ENCODE peak calls at places on chromosomes 11 and 22, in six cellular contexts. J is stomach; P is activated CD8-positive, alpha-beta T cell treated with anti-CD3 and anti-CD28 coated beads for 36 hours; M is glutamatergic neuron; X is WERI-Rb-1; D is body of pancreas. U is an unnamed sample.

GRCh38 chr11:65613091-65613928 is 711 bp downstream of the MAP3K11 start:
- DNase-seq in M (no peak), D (peak), X (no peak), J (peak), P (no peak), U (no peak)

GRCh38 chr11:114058026-114058706 is 1.3 kb upstream of the ZBTB16 start:
- DNase-seq in M (no peak), D (peak), J (no peak), P (no peak), X (no peak), U (peak)

GRCh38 chr11:102680945-102681344 is 24.6 kb downstream of the MMP27 start:
- DNase-seq in D (no peak), X (no peak), P (no peak), J (no peak), M (no peak), U (no peak)

GRCh38 chr22:27412866-27413445 is 388.6 kb downstream of the MN1 start:
- DNase-seq in P (no peak), J (no peak), X (no peak), D (no peak), M (no peak), U (no peak)

GRCh38 chr11:75196426-75196825 is 44.1 kb upstream of the TPBGL start:
- DNase-seq in P (no peak), J (no peak), M (no peak), X (no peak), D (no peak), U (no peak)

GRCh38 chr11:71489311-71490043 is 36.5 kb downstream of the NADSYN1 start:
- DNase-seq in M (no peak), D (peak), X (no peak), P (peak), J (peak), U (no peak)

GRCh38 chr11:10916674-10917073 is 58.8 kb upstream of the ZBED5 start:
- DNase-seq in P (no peak), J (no peak), X (no peak), M (no peak), D (no peak), U (no peak)

GRCh38 chr11:106468531-106468930 is 391.1 kb downstream of the AASDHPPT start:
- DNase-seq in M (no peak), P (no peak), D (no peak), J (no peak), X (no peak), U (no peak)

GRCh38 chr11:96228911-96229310 is 114.1 kb downstream of the MAML2 start:
- DNase-seq in M (no peak), D (no peak), P (no peak), X (no peak), J (no peak), U (no peak)

GRCh38 chr22:17303840-17304779 is 65.2 kb upstream of the CECR2 start:
- DNase-seq in P (peak), J (peak), D (no peak), M (no peak), X (peak), U (no peak)

GRCh38 chr11:95715777-95716241 is 73.8 kb downstream of the FAM76B start:
- DNase-seq in D (no peak), J (no peak), X (no peak), M (no peak), P (peak), U (no peak)

GRCh38 chr11:94494200-94494545 is 389 bp downstream of the ANKRD49 start:
- DNase-seq in X (no peak), J (no peak), D (no peak), M (no peak), P (no peak), U (no peak)

GRCh38 chr22:35489225-35489624 is 51.4 kb upstream of the RASD2 start:
- DNase-seq in P (no peak), X (no peak), M (peak), D (no peak), J (no peak), U (no peak)

GRCh38 chr11:124977006-124977405 is 23.0 kb downstream of the CCDC15 start:
- DNase-seq in X (no peak), J (no peak), P (no peak), D (no peak), M (no peak), U (no peak)

GRCh38 chr11:73151371-73151870 is 9.3 kb upstream of the FCHSD2 start:
- DNase-seq in M (no peak), P (no peak), X (no peak), J (peak), D (no peak), U (no peak)

GRCh38 chr11:121563900-121564822 is 111.4 kb upstream of the SORL1-AS1 start:
- DNase-seq in X (no peak), J (no peak), M (no peak), D (no peak), P (no peak), U (no peak)

GRCh38 chr11:76808996-76809395 is 25.8 kb downstream of the TSKU start:
- DNase-seq in D (peak), J (no peak), X (no peak), M (no peak), P (no peak), U (no peak)

GRCh38 chr11:44797886-44798683 is 71.3 kb downstream of the TSPAN18 start:
- DNase-seq in M (no peak), X (no peak), J (no peak), D (no peak), P (no peak), U (peak)

GRCh38 chr11:45079075-45079444 is 67.4 kb upstream of the PRDM11 start:
- DNase-seq in D (no peak), P (no peak), J (no peak), M (no peak), X (peak), U (no peak)

GRCh38 chr11:69369945-69370344 is 76.0 kb downstream of the MYEOV start:
- DNase-seq in M (no peak), P (no peak), D (no peak), X (peak), J (no peak), U (no peak)

GRCh38 chr11:124798991-124799383 is 1.2 kb downstream of the MSANTD2 start:
- DNase-seq in X (no peak), P (peak), D (no peak), J (no peak), M (no peak), U (no peak)

GRCh38 chr22:25492950-25493790 is 71.3 kb upstream of the GRK3 start:
- DNase-seq in D (no peak), J (no peak), P (no peak), M (peak), X (peak), U (no peak)

GRCh38 chr11:45266693-45267451 is 19.3 kb downstream of the SYT13 start:
- DNase-seq in D (no peak), X (peak), J (no peak), P (peak), M (peak), U (peak)

GRCh38 chr11:23278121-23278520 is 417.8 kb upstream of the CCDC179 start:
- DNase-seq in D (no peak), X (no peak), P (no peak), M (no peak), J (no peak), U (no peak)

GRCh38 chr11:75775056-75775455 is 6.5 kb downstream of the DGAT2 start:
- DNase-seq in D (no peak), P (no peak), X (no peak), M (no peak), J (no peak), U (peak)

GRCh38 chr11:112881461-112881860 is 79.8 kb upstream of the NCAM1 start:
- DNase-seq in J (peak), M (peak), X (no peak), D (peak), P (no peak), U (peak)

GRCh38 chr11:73951797-73952196 is 971 bp downstream of the DNAJB13 start:
- DNase-seq in J (no peak), M (no peak), X (no peak), P (no peak), D (no peak), U (no peak)

GRCh38 chr11:8812438-8812837 is 98.6 kb upstream of the AKIP1 start:
- DNase-seq in D (peak), J (peak), M (no peak), P (no peak), X (no peak), U (no peak)

GRCh38 chr22:48342016-48342415 is 1485.7 kb downstream of the BRD1 start:
- DNase-seq in J (no peak), X (no peak), M (no peak), P (no peak), D (no peak), U (no peak)

GRCh38 chr11:132126973-132127900 is 756.8 kb downstream of the NTM start:
- DNase-seq in M (no peak), D (peak), P (peak), J (no peak), X (peak), U (peak)

GRCh38 chr22:22446527-22446926 is 62.0 kb downstream of the ZNF280B start:
- DNase-seq in M (no peak), D (no peak), J (no peak), X (no peak), P (no peak), U (no peak)

GRCh38 chr11:126482586-126483108 is 127.2 kb downstream of the ST3GAL4 start:
- DNase-seq in P (no peak), J (no peak), M (no peak), X (no peak), D (no peak), U (no peak)

GRCh38 chr11:335779-336665 is 15.4 kb upstream of the IFITM3 start:
- DNase-seq in D (no peak), J (no peak), P (no peak), X (no peak), M (no peak), U (no peak)

GRCh38 chr22:26617251-26618199 is at the start of gene CRYBB1:
- DNase-seq in M (no peak), J (no peak), D (no peak), X (no peak), P (no peak), U (no peak)

GRCh38 chr22:37167981-37168647 is 18.4 kb upstream of the IL2RB start:
- DNase-seq in P (no peak), D (no peak), X (no peak), J (no peak), M (no peak), U (no peak)

GRCh38 chr22:48740731-48741405 is 1086.8 kb downstream of the BRD1 start:
- DNase-seq in P (no peak), M (no peak), X (no peak), J (peak), D (no peak), U (no peak)

DNA sequence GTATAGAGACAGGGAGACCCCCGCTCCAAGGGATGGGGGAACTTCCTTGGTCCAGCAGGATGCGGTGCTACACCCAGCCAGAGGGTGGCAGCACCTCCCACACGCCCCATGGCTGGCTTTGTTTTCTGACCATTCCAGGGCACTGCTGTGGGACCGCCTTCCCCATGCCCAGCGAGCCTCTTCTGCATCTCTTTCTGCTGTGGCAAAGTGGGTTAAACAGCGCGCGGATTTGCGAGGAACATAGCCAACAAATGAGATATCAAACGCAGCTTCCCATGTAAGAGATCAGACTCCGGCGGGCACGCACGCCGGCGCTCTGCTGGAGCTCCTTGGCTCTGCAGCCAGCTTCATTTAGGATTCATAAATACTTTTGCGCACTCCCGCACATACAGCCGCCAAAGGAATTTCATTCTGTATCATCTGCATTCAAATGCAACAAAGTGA is 485.8 kb upstream of the CADM1 start:
- DNase-seq in X (peak), D (no peak), P (peak), J (no peak), M (peak), U (peak)
- TF ChIP-seq CTCF in X (peak), D (peak), P (peak), J (peak), M (peak), U (peak)

GRCh38 chr11:31340903-31341572 is 28.5 kb downstream of the DCDC1 start:
- DNase-seq in D (peak), M (no peak), P (peak), J (no peak), X (peak), U (peak)
- TF ChIP-seq CTCF in D (peak), M (peak), P (peak), J (peak), X (peak), U (peak)

GRCh38 chr11:88555829-88556202 is 218.3 kb upstream of the CTSC start:
- DNase-seq in J (no peak), M (no peak), D (no peak), X (no peak), P (no peak), U (no peak)

GRCh38 chr11:88553204-88553603 is 215.7 kb upstream of the CTSC start:
- DNase-seq in M (no peak), X (no peak), P (no peak), J (no peak), D (no peak), U (no peak)

GRCh38 chr11:88555018-88555828 is 217.7 kb upstream of the CTSC start:
- DNase-seq in D (no peak), P (no peak), J (no peak), M (no peak), X (no peak), U (no peak)

DNA sequence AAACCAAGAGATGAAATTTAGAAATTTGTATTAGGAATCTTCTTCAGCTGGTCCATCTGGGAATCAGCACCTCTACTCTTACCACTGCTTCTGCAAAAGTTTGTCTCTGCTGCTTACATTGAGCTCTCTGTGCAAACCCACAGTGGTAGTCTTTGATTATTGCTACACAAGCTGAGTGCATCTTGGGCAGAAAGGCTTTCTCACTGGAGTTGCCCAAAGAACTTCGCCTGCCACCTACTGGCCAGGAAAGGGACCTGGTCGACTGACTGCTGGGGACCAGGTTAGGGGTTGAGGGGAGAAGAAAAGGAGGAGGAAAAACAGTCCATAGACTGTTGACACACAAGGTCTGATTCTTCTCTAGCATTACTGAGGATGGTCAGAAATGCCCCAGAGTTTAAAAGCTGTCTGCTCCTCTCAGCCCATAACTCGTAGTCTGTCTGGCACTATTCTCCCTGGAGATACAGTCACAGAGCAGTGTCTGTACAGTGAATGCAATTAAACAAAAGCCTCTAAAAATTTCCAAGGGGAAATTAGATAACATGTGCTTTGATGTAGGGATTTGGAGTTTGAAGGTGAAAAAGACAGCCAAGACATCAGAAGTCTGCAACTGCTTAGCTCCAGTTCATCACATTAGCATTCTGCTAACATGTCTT is 215.0 kb upstream of the CTSC start:
- DNase-seq in M (peak), X (peak), D (peak), J (peak), P (peak), U (peak)
- TF ChIP-seq CTCF in M (peak), X (peak), D (peak), J (peak), P (peak), U (peak)

GRCh38 chr11:66638177-66639065 is at the start of gene RBM4:
- DNase-seq in M (peak), J (peak), X (peak), P (peak), D (peak), U (peak)
- TF ChIP-seq CTCF in M (no peak), J (no peak), X (no peak), P (no peak), D (peak), U (no peak)

DNA sequence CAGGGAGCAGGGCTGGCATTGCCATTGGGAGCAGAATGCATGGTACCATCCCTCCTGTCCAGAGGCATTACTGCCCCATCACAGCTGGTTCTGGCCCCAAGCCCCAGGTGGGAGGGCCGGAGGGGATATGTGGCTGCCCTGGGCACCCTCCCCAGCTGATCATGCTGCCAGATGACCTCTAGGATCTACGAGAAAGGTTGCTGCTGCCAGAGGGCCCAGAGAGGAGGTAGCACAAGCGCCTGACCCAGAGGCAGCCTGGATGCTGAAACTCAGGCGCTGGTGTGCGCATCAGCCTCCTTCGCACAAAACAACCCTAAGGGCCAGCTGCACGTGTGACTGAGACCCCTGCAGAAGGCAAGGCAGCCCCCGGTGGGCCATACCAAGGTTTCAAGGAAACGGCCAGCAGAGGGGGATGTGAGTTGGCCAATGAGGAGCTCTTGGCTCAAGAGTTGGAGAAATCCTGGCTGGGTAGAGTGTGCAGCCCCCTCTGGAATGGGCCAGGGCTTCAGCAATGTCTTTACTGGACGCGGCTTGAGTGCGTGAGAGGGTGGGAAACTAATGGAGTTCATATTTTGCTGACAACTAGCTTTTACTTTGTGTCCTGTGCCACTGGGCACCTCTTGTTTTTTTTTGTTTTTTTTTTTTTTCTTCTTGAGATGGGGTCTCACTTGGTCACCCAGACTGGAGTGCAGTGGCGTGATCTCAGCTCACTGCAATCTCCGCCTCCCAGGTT is 88.3 kb upstream of the PARVA start:
- DNase-seq in D (no peak), P (no peak), M (no peak), X (no peak), J (no peak), U (no peak)
- TF ChIP-seq CTCF in D (no peak), P (peak), M (peak), X (no peak), J (no peak), U (no peak)

DNA sequence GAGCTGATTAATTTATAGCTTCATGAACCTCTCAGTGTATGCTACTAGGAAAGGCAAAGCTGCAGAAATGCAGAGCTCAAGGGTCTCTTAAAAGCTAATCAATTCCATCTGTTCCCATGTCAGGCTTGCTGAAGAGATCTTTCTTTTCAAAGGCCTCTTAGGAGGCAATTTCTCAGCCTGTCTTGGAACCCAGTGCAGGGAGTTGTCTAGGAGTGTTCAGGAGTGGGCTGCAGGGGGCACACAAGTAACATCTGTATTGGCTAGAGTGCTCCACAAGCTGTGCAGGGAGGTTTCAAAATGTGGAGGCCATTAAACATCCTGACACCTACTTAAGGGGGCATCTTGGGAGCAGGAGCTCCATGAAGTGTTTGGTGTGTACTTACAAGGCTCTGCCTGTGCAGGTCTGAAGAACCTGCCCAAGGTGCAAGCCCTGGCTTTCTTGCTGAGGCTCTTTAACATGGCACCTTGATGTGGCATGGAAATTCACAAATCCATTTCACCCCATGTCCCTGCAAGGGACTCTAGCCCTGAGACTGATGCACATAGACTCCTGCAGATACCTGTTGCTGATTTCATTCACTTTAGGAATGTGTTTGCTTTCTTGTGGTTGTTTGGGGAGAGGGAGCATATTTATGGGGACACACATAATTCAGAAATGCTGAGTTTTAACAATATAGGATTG is 134.7 kb downstream of the ME3 start:
- DNase-seq in D (no peak), P (no peak), J (no peak), X (no peak), M (no peak), U (no peak)
- TF ChIP-seq CTCF in D (no peak), P (no peak), J (no peak), X (peak), M (no peak), U (peak)